ENCODE peak calls at places on chromosome 5, in seven cellular contexts. Z, C, A, E, I, Q and M are unnamed samples.

GRCh38 chr5:119269061-119269579 is 86.7 kb upstream of the TNFAIP8 start:
- DNase-seq in Q (peak), C (no peak), A (no peak), I (peak), Z (peak), E (peak), M (no peak)

GRCh38 chr5:54702470-54702869 is 184.9 kb downstream of the SNX18 start:
- DNase-seq in E (no peak), A (no peak), C (peak), I (no peak), Q (no peak), Z (no peak), M (no peak)

GRCh38 chr5:383066-383465 is 59.9 kb upstream of the EXOC3 start:
- DNase-seq in A (no peak), E (no peak), I (no peak), C (no peak), Z (no peak), Q (no peak), M (no peak)

GRCh38 chr5:139667001-139667729 is 19.0 kb downstream of the CXXC5 start:
- DNase-seq in Q (no peak), Z (no peak), I (no peak), A (no peak), C (no peak), E (no peak), M (no peak)

GRCh38 chr5:175922192-175922885 is 45.8 kb downstream of the THOC3 start:
- DNase-seq in Q (no peak), C (peak), Z (no peak), I (no peak), E (peak), A (no peak), M (no peak)

GRCh38 chr5:108739906-108740305 is 7.8 kb upstream of the FER start:
- DNase-seq in A (no peak), I (no peak), Z (no peak), Q (no peak), C (no peak), E (no peak), M (no peak)

GRCh38 chr5:2847608-2848007 is 96.1 kb upstream of the IRX2 start:
- DNase-seq in E (no peak), A (no peak), Q (no peak), I (no peak), C (no peak), Z (no peak), M (no peak)

GRCh38 chr5:119313207-119313606 is 42.6 kb upstream of the TNFAIP8 start:
- DNase-seq in A (no peak), Q (no peak), C (no peak), E (no peak), I (no peak), Z (no peak), M (no peak)

GRCh38 chr5:43000914-43001313 is 39.2 kb downstream of the ANXA2R start:
- DNase-seq in Q (no peak), I (no peak), Z (no peak), C (no peak), A (no peak), E (no peak), M (no peak)

GRCh38 chr5:73431204-73431851 is 17.2 kb downstream of the FOXD1 start:
- DNase-seq in Q (no peak), C (no peak), A (no peak), I (no peak), E (peak), Z (no peak), M (no peak)

GRCh38 chr5:140076142-140076541 is 33.0 kb upstream of the NRG2 start:
- DNase-seq in I (no peak), E (no peak), A (no peak), Z (no peak), C (no peak), Q (no peak), M (no peak)

GRCh38 chr5:64930672-64931318 is 162.1 kb downstream of the CWC27 start:
- DNase-seq in E (no peak), Z (no peak), A (no peak), C (no peak), Q (peak), I (no peak), M (no peak)

GRCh38 chr5:45799388-45799787 is 103.2 kb upstream of the HCN1 start:
- DNase-seq in Q (no peak), Z (no peak), I (no peak), A (no peak), C (no peak), E (no peak), M (no peak)

GRCh38 chr5:1751864-1752822 is 47.5 kb downstream of the MRPL36 start:
- DNase-seq in I (peak), Q (no peak), C (no peak), E (no peak), Z (no peak), A (no peak), M (no peak)

GRCh38 chr5:43231977-43232376 is 40.0 kb downstream of the NIM1K start:
- DNase-seq in E (no peak), C (peak), I (no peak), Z (no peak), A (no peak), Q (peak), M (no peak)

GRCh38 chr5:132064738-132065331 is 4.4 kb downstream of the IL3 start:
- DNase-seq in I (peak), E (peak), Z (peak), Q (peak), C (peak), A (peak), M (peak)

GRCh38 chr5:131256507-131256823 is 7.4 kb upstream of the CDC42SE2 start:
- DNase-seq in I (no peak), A (no peak), Q (no peak), Z (no peak), C (peak), E (no peak), M (no peak)

GRCh38 chr5:25641140-25641539 is 996.4 kb upstream of the CDH10 start:
- DNase-seq in Q (no peak), Z (no peak), A (no peak), I (no peak), E (no peak), C (no peak), M (no peak)

GRCh38 chr5:147965712-147966111 is 59.4 kb upstream of the C5orf46 start:
- DNase-seq in I (no peak), A (no peak), Q (no peak), E (no peak), Z (no peak), C (no peak), M (no peak)

GRCh38 chr5:422323-423232 is 20.4 kb upstream of the EXOC3 start:
- DNase-seq in Z (no peak), I (peak), Q (no peak), C (no peak), A (no peak), E (no peak), M (no peak)

GRCh38 chr5:157977957-157978505 is 119.1 kb upstream of the CLINT1 start:
- DNase-seq in I (no peak), Z (no peak), Q (peak), C (no peak), E (no peak), A (no peak), M (no peak)

GRCh38 chr5:116410345-116410890 is 164.2 kb downstream of the SEMA6A start:
- DNase-seq in Q (no peak), A (no peak), I (no peak), Z (no peak), E (no peak), C (no peak), M (no peak)

GRCh38 chr5:76341935-76342334 is 61.1 kb upstream of the IQGAP2 start:
- DNase-seq in C (no peak), E (no peak), I (no peak), Q (no peak), A (no peak), Z (no peak), M (no peak)

GRCh38 chr5:127492854-127493738 is 24.3 kb upstream of the PRRC1 start:
- DNase-seq in A (no peak), Q (peak), I (no peak), E (peak), Z (peak), C (peak), M (no peak)

GRCh38 chr5:165232187-165232586 is 1726.8 kb downstream of the MAT2B start:
- DNase-seq in Q (no peak), A (no peak), I (no peak), C (no peak), E (no peak), Z (no peak), M (no peak)

GRCh38 chr5:80569086-80569960 is 757 bp downstream of the ANKRD34B start:
- DNase-seq in Q (peak), C (no peak), A (no peak), E (no peak), I (peak), Z (peak), M (no peak)

GRCh38 chr5:141623621-141624020 is 4.8 kb upstream of the DIAPH1 start:
- DNase-seq in E (no peak), Z (no peak), C (peak), Q (no peak), I (no peak), A (no peak), M (no peak)

GRCh38 chr5:91025449-91025848 is 357.7 kb downstream of the ARRDC3 start:
- DNase-seq in E (no peak), A (no peak), I (no peak), C (no peak), Z (no peak), Q (peak), M (no peak)

GRCh38 chr5:95244479-95244878 is 40.4 kb downstream of the MCTP1 start:
- DNase-seq in C (no peak), Q (no peak), Z (peak), I (no peak), A (no peak), E (no peak), M (no peak)

GRCh38 chr5:71483355-71483754 is 27.9 kb downstream of the BDP1 start:
- DNase-seq in I (no peak), A (no peak), Z (no peak), C (peak), Q (no peak), E (peak), M (no peak)

GRCh38 chr5:146947181-146947941 is 68.8 kb upstream of the PPP2R2B start:
- DNase-seq in E (no peak), A (no peak), Q (peak), C (no peak), Z (peak), I (no peak), M (no peak)

GRCh38 chr5:16160706-16161105 is 18.9 kb downstream of the MARCHF11 start:
- DNase-seq in Z (peak), I (no peak), C (peak), E (peak), A (no peak), Q (no peak), M (no peak)

GRCh38 chr5:110258460-110258859 is 468.0 kb downstream of the TMEM232 start:
- DNase-seq in C (peak), E (peak), Q (no peak), A (no peak), Z (peak), I (no peak), M (no peak)

GRCh38 chr5:1416856-1417469 is 28.3 kb downstream of the SLC6A3 start:
- DNase-seq in Q (no peak), A (no peak), Z (no peak), C (no peak), I (peak), E (no peak), M (no peak)

GRCh38 chr5:152456815-152457443 is 51.9 kb upstream of the NMUR2 start:
- DNase-seq in Z (no peak), A (no peak), C (no peak), E (no peak), I (no peak), Q (no peak), M (no peak)

GRCh38 chr5:152464048-152464447 is 59.0 kb upstream of the NMUR2 start:
- DNase-seq in Q (no peak), I (no peak), E (no peak), Z (no peak), A (no peak), C (no peak), M (no peak)

GRCh38 chr5:152466079-152466745 is 61.1 kb upstream of the NMUR2 start:
- DNase-seq in Z (no peak), Q (no peak), E (no peak), A (no peak), C (no peak), I (no peak), M (no peak)

GRCh38 chr5:152462021-152462721 is 57.1 kb upstream of the NMUR2 start:
- DNase-seq in C (peak), Z (no peak), E (no peak), Q (no peak), I (no peak), A (no peak), M (no peak)
- TF ChIP-seq CTCF in C (peak), Z (no peak), E (no peak), Q (no peak), I (no peak), A (no peak), M (no peak)

GRCh38 chr5:9268226-9268625 is 277.6 kb downstream of the SEMA5A start:
- DNase-seq in E (no peak), C (no peak), Z (no peak), Q (no peak), A (no peak), I (no peak), M (no peak)

GRCh38 chr5:9263656-9264055 is 282.2 kb downstream of the SEMA5A start:
- DNase-seq in E (no peak), Q (no peak), C (no peak), A (no peak), Z (no peak), I (no peak), M (no peak)

GRCh38 chr5:9269024-9269423 is 276.9 kb downstream of the SEMA5A start:
- DNase-seq in E (no peak), I (no peak), Z (no peak), Q (peak), C (no peak), A (no peak), M (no peak)

GRCh38 chr5:9265391-9266287 is 280.2 kb downstream of the SEMA5A start:
- DNase-seq in C (peak), Q (no peak), I (peak), Z (peak), E (peak), A (peak), M (no peak)
- TF ChIP-seq CTCF in C (no peak), Q (no peak), I (no peak), Z (no peak), E (peak), A (no peak), M (no peak)

GRCh38 chr5:151459680-151460079 is 12.3 kb downstream of the SLC36A1 start:
- DNase-seq in E (no peak), C (peak), I (no peak), Q (no peak), Z (peak), A (no peak), M (no peak)
- TF ChIP-seq CTCF in E (no peak), C (peak), I (peak), Q (no peak), Z (no peak), A (no peak), M (no peak)

DNA sequence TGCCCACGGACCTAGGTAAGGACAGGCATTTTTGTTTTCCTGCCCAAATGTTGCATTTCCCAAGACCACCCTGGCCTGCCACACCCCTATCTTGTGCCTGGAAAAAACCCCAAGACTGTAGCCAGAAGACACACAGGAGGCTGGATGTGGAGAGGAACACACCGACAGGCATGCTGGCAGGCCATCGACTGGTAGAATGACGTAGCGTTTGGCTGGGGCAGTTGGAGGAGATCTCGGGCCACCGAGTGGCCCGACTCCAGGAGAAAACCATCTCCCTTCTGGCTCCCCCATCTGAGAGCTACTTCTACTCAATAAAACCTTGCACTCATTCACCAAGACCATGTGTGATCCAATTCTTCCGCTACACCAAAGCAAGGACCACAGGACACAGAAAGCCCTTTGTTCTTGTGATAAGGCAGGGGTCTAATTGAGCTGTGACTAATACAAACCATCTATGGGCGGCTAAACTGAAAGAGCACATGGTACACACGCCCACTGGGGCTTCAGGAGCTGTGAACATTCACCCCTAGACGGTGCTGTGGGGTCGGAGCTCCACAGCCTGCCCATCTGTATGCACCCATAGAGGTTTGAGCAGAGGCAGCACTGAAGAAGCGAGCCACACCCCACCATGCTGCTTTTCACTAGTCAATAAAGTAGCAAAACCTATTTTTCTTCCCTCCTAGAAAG is 38.9 kb upstream of the N4BP3 start:
- DNase-seq in I (no peak), Z (peak), E (peak), C (no peak), A (no peak), Q (no peak), M (no peak)
- TF ChIP-seq CTCF in I (no peak), Z (no peak), E (peak), C (no peak), A (no peak), Q (no peak), M (no peak)

GRCh38 chr5:151497391-151498002 is 50.1 kb downstream of the SLC36A1 start:
- DNase-seq in I (no peak), A (no peak), E (no peak), Z (no peak), Q (no peak), C (no peak), M (no peak)
- TF ChIP-seq CTCF in I (no peak), A (no peak), E (no peak), Z (no peak), Q (no peak), C (no peak), M (no peak)